ENCODE peak calls at places on chromosomes 11 and 22, in six cellular contexts. One of them, this sample, is unnamed.

GRCh38 chr22:36027960-36028645 is 521 bp downstream of the RBFOX2 start:
- DNase-seq in K562: no peak
- DNase-seq in A549: peak
- DNase-seq in GM12878: no peak
- DNase-seq in HepG2: no peak
- DNase-seq in endothelial cell of umbilical vein: peak
- DNase-seq in this sample: peak

GRCh38 chr11:7927635-7928034 is 3.4 kb downstream of the OR10A6 start:
- DNase-seq in K562: no peak
- DNase-seq in A549: no peak
- DNase-seq in GM12878: no peak
- DNase-seq in HepG2: no peak
- DNase-seq in endothelial cell of umbilical vein: no peak
- DNase-seq in this sample: peak

GRCh38 chr11:10934293-10934850 is 76.5 kb upstream of the ZBED5 start:
- DNase-seq in K562: peak
- DNase-seq in A549: no peak
- DNase-seq in GM12878: no peak
- DNase-seq in HepG2: no peak
- DNase-seq in endothelial cell of umbilical vein: peak
- DNase-seq in this sample: no peak

GRCh38 chr11:119120639-119121007 is 757 bp upstream of the HINFP start:
- DNase-seq in K562: no peak
- DNase-seq in A549: no peak
- DNase-seq in GM12878: no peak
- DNase-seq in HepG2: no peak
- DNase-seq in endothelial cell of umbilical vein: no peak
- DNase-seq in this sample: peak

GRCh38 chr11:72812968-72813739 is 1.1 kb upstream of the ATG16L2 start:
- DNase-seq in K562: peak
- DNase-seq in A549: peak
- DNase-seq in GM12878: no peak
- DNase-seq in HepG2: peak
- DNase-seq in endothelial cell of umbilical vein: peak
- DNase-seq in this sample: peak

GRCh38 chr11:34192481-34193401 is 87.3 kb downstream of the NAT10 start:
- DNase-seq in K562: no peak
- DNase-seq in A549: peak
- DNase-seq in GM12878: no peak
- DNase-seq in HepG2: no peak
- DNase-seq in endothelial cell of umbilical vein: no peak
- DNase-seq in this sample: no peak

GRCh38 chr11:12680246-12680939 is 6.2 kb downstream of the TEAD1 start:
- DNase-seq in K562: peak
- DNase-seq in A549: no peak
- DNase-seq in GM12878: no peak
- DNase-seq in HepG2: peak
- DNase-seq in endothelial cell of umbilical vein: no peak
- DNase-seq in this sample: peak

GRCh38 chr22:30877662-30878515 is 90.7 kb downstream of the MORC2 start:
- DNase-seq in K562: no peak
- DNase-seq in A549: no peak
- DNase-seq in GM12878: no peak
- DNase-seq in HepG2: no peak
- DNase-seq in endothelial cell of umbilical vein: no peak
- DNase-seq in this sample: no peak

GRCh38 chr11:66907751-66908173 is 50.4 kb downstream of the PC start:
- DNase-seq in K562: no peak
- DNase-seq in A549: no peak
- DNase-seq in GM12878: no peak
- DNase-seq in HepG2: peak
- DNase-seq in endothelial cell of umbilical vein: no peak
- DNase-seq in this sample: no peak

GRCh38 chr11:17351510-17352176 is at the start of gene NCR3LG1:
- DNase-seq in K562: peak
- DNase-seq in A549: peak
- DNase-seq in GM12878: no peak
- DNase-seq in HepG2: peak
- DNase-seq in endothelial cell of umbilical vein: peak
- DNase-seq in this sample: peak

GRCh38 chr11:92211576-92212167 is 12.9 kb upstream of the FAT3 start:
- DNase-seq in K562: no peak
- DNase-seq in A549: no peak
- DNase-seq in GM12878: no peak
- DNase-seq in HepG2: peak
- DNase-seq in endothelial cell of umbilical vein: no peak
- DNase-seq in this sample: peak

GRCh38 chr11:89495951-89496350 is 4.8 kb upstream of the NOX4 start:
- DNase-seq in K562: no peak
- DNase-seq in A549: no peak
- DNase-seq in GM12878: no peak
- DNase-seq in HepG2: no peak
- DNase-seq in endothelial cell of umbilical vein: peak
- DNase-seq in this sample: no peak

GRCh38 chr11:12418019-12418611 is 40.7 kb downstream of the PARVA start:
- DNase-seq in K562: peak
- DNase-seq in A549: no peak
- DNase-seq in GM12878: no peak
- DNase-seq in HepG2: no peak
- DNase-seq in endothelial cell of umbilical vein: no peak
- DNase-seq in this sample: no peak

GRCh38 chr11:87322570-87322969 is 284.8 kb downstream of the TMEM135 start:
- DNase-seq in K562: no peak
- DNase-seq in A549: no peak
- DNase-seq in GM12878: no peak
- DNase-seq in HepG2: no peak
- DNase-seq in endothelial cell of umbilical vein: no peak
- DNase-seq in this sample: no peak

GRCh38 chr11:134997652-134998320 is 585.7 kb upstream of the B3GAT1 start:
- DNase-seq in K562: no peak
- DNase-seq in A549: no peak
- DNase-seq in GM12878: no peak
- DNase-seq in HepG2: no peak
- DNase-seq in endothelial cell of umbilical vein: no peak
- DNase-seq in this sample: no peak

GRCh38 chr11:2271077-2271326 is 614 bp upstream of the ASCL2 start:
- DNase-seq in K562: no peak
- DNase-seq in A549: no peak
- DNase-seq in GM12878: no peak
- DNase-seq in HepG2: no peak
- DNase-seq in endothelial cell of umbilical vein: no peak
- DNase-seq in this sample: no peak

GRCh38 chr11:2270322-2271076 is at the start of gene ASCL2:
- DNase-seq in K562: peak
- DNase-seq in A549: no peak
- DNase-seq in GM12878: no peak
- DNase-seq in HepG2: no peak
- DNase-seq in endothelial cell of umbilical vein: no peak
- DNase-seq in this sample: peak

GRCh38 chr11:2267871-2268825 is 2.2 kb downstream of the ASCL2 start:
- DNase-seq in K562: no peak
- DNase-seq in A549: no peak
- DNase-seq in GM12878: no peak
- DNase-seq in HepG2: no peak
- DNase-seq in endothelial cell of umbilical vein: no peak
- DNase-seq in this sample: no peak

GRCh38 chr11:2268911-2269600 is 1.3 kb downstream of the ASCL2 start:
- DNase-seq in K562: peak
- DNase-seq in A549: no peak
- DNase-seq in GM12878: no peak
- DNase-seq in HepG2: peak
- DNase-seq in endothelial cell of umbilical vein: no peak
- DNase-seq in this sample: peak

GRCh38 chr11:2269601-2270321 is 627 bp downstream of the ASCL2 start:
- DNase-seq in K562: peak
- DNase-seq in A549: peak
- DNase-seq in GM12878: no peak
- DNase-seq in HepG2: no peak
- DNase-seq in endothelial cell of umbilical vein: peak
- DNase-seq in this sample: peak
- H3K4me3 ChIP-seq in K562: peak
- H3K4me3 ChIP-seq in A549: peak
- H3K4me3 ChIP-seq in GM12878: no peak
- H3K4me3 ChIP-seq in HepG2: peak
- H3K4me3 ChIP-seq in endothelial cell of umbilical vein: no peak
- H3K4me3 ChIP-seq in this sample: peak

GRCh38 chr11:43648888-43649287 is 31.6 kb upstream of the HSD17B12 start:
- DNase-seq in K562: no peak
- DNase-seq in A549: no peak
- DNase-seq in GM12878: no peak
- DNase-seq in HepG2: no peak
- DNase-seq in endothelial cell of umbilical vein: no peak
- DNase-seq in this sample: no peak

GRCh38 chr11:43646767-43647166 is 33.8 kb upstream of the HSD17B12 start:
- DNase-seq in K562: no peak
- DNase-seq in A549: no peak
- DNase-seq in GM12878: no peak
- DNase-seq in HepG2: no peak
- DNase-seq in endothelial cell of umbilical vein: no peak
- DNase-seq in this sample: no peak

GRCh38 chr11:43643898-43644625 is 36.5 kb upstream of the HSD17B12 start:
- DNase-seq in K562: peak
- DNase-seq in A549: peak
- DNase-seq in GM12878: peak
- DNase-seq in HepG2: peak
- DNase-seq in endothelial cell of umbilical vein: peak
- DNase-seq in this sample: peak

GRCh38 chr11:43649501-43649900 is 31.0 kb upstream of the HSD17B12 start:
- DNase-seq in K562: no peak
- DNase-seq in A549: no peak
- DNase-seq in GM12878: no peak
- DNase-seq in HepG2: no peak
- DNase-seq in endothelial cell of umbilical vein: no peak
- DNase-seq in this sample: peak

DNA sequence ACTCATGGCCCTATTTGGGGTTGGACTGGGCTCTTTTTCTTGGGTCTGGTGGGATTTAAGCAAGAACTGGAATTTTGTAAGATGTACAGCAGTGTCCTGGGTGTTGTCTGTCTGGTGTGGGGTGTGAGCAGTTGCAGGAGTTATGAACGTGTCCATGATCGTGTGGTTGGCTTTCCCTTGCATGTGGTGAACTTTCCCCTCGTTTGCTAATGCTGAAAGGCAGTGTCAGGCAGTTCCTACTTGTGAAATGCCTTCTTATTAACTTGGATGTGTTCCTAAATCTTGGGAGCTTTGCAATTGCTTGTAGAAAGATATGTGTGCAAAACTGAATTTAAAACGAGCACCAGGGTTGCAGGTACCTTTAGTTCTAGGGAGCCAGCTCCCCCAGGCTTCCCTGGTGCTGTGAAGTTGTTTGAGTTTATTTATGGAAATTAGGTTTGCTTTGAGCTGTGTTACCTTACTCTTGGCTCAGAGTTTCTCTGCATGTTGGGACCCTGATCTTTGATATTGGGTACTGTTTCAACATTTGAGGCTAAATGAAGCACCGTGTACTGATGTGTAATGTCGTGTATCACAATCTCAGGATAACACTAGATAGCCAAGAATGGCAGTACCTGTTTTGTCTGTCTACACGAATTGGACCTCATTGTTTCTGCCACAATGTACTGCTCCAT is 35.8 kb upstream of the HSD17B12 start:
- DNase-seq in K562: peak
- DNase-seq in A549: no peak
- DNase-seq in GM12878: no peak
- DNase-seq in HepG2: peak
- DNase-seq in endothelial cell of umbilical vein: no peak
- DNase-seq in this sample: peak
- TF ChIP-seq MYC in K562: no peak
- TF ChIP-seq MYC in A549: no peak
- TF ChIP-seq MYC in GM12878: no peak
- TF ChIP-seq MYC in HepG2: no peak
- TF ChIP-seq MYC in endothelial cell of umbilical vein: no peak
- TF ChIP-seq MYC in this sample: no peak

GRCh38 chr22:39805117-39805516 is 88.4 kb downstream of the ENTHD1 start:
- DNase-seq in K562: no peak
- DNase-seq in A549: no peak
- DNase-seq in GM12878: no peak
- DNase-seq in HepG2: no peak
- DNase-seq in endothelial cell of umbilical vein: no peak
- DNase-seq in this sample: no peak

GRCh38 chr22:39802682-39803081 is 90.9 kb downstream of the ENTHD1 start:
- DNase-seq in K562: no peak
- DNase-seq in A549: no peak
- DNase-seq in GM12878: no peak
- DNase-seq in HepG2: no peak
- DNase-seq in endothelial cell of umbilical vein: no peak
- DNase-seq in this sample: no peak

GRCh38 chr22:39797528-39798147 is 95.9 kb downstream of the ENTHD1 start:
- DNase-seq in K562: no peak
- DNase-seq in A549: no peak
- DNase-seq in GM12878: no peak
- DNase-seq in HepG2: no peak
- DNase-seq in endothelial cell of umbilical vein: no peak
- DNase-seq in this sample: no peak

GRCh38 chr22:39800790-39801540 is 92.6 kb downstream of the ENTHD1 start:
- DNase-seq in K562: peak
- DNase-seq in A549: no peak
- DNase-seq in GM12878: no peak
- DNase-seq in HepG2: no peak
- DNase-seq in endothelial cell of umbilical vein: no peak
- DNase-seq in this sample: no peak
- TF ChIP-seq MAX in K562: no peak
- TF ChIP-seq MAX in A549: no peak
- TF ChIP-seq MAX in GM12878: no peak
- TF ChIP-seq MAX in HepG2: no peak
- TF ChIP-seq MAX in endothelial cell of umbilical vein: no peak
- TF ChIP-seq MAX in this sample: no peak

GRCh38 chr22:42439021-42439420 is 6.8 kb upstream of the NFAM1 start:
- DNase-seq in K562: no peak
- DNase-seq in A549: no peak
- DNase-seq in GM12878: no peak
- DNase-seq in HepG2: no peak
- DNase-seq in endothelial cell of umbilical vein: no peak
- DNase-seq in this sample: peak

GRCh38 chr22:42436402-42436801 is 4.2 kb upstream of the NFAM1 start:
- DNase-seq in K562: no peak
- DNase-seq in A549: no peak
- DNase-seq in GM12878: no peak
- DNase-seq in HepG2: no peak
- DNase-seq in endothelial cell of umbilical vein: no peak
- DNase-seq in this sample: no peak

GRCh38 chr22:42439821-42440674 is 7.8 kb upstream of the NFAM1 start:
- DNase-seq in K562: no peak
- DNase-seq in A549: no peak
- DNase-seq in GM12878: no peak
- DNase-seq in HepG2: no peak
- DNase-seq in endothelial cell of umbilical vein: peak
- DNase-seq in this sample: peak

GRCh38 chr22:42437488-42438292 is 5.5 kb upstream of the NFAM1 start:
- DNase-seq in K562: peak
- DNase-seq in A549: peak
- DNase-seq in GM12878: peak
- DNase-seq in HepG2: peak
- DNase-seq in endothelial cell of umbilical vein: peak
- DNase-seq in this sample: peak

DNA sequence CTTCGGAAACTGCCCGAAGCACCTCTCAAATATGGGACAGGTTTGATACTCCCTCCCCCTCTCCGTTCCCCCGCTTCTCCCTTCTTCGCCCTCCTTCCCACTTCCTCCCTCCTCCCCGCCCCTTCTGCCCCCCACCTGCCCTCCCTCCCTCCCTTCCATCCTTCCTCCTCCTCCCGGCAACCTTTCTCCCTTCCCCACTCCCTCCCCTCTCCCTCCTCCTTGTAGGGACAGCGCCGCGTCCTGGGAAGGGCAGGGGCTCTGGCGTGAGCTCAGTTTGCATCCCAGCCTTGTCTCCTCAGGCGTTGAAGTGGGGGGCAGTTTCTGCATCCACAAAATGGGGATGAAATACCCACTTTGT is 6.1 kb upstream of the NFAM1 start:
- DNase-seq in K562: no peak
- DNase-seq in A549: no peak
- DNase-seq in GM12878: no peak
- DNase-seq in HepG2: no peak
- DNase-seq in endothelial cell of umbilical vein: no peak
- DNase-seq in this sample: no peak
- H3K4me3 ChIP-seq in K562: no peak
- H3K4me3 ChIP-seq in A549: no peak
- H3K4me3 ChIP-seq in GM12878: peak
- H3K4me3 ChIP-seq in HepG2: no peak
- H3K4me3 ChIP-seq in endothelial cell of umbilical vein: no peak
- H3K4me3 ChIP-seq in this sample: peak